ENCODE peak calls at places on chromosomes 1 and 21, in four cellular contexts. One of them, this sample, is unnamed. For H3K9me3, the result is how much of the 10 kb centered on the place peaks cover.

GRCh38 chr1:37682334-37682987 is 9.9 kb upstream of the CDCA8 start:
- DNase-seq in HepG2: peak
- DNase-seq in H1: no peak
- DNase-seq in GM12878: no peak
- DNase-seq in this sample: peak

GRCh38 chr1:68828013-68828412 is 331.1 kb upstream of the DEPDC1 start:
- DNase-seq in HepG2: no peak
- DNase-seq in H1: no peak
- DNase-seq in GM12878: no peak
- DNase-seq in this sample: no peak

GRCh38 chr1:99727575-99728190 is 38.8 kb downstream of the FRRS1 start:
- DNase-seq in HepG2: no peak
- DNase-seq in H1: no peak
- DNase-seq in GM12878: no peak
- DNase-seq in this sample: peak

GRCh38 chr21:32702702-32703101 is 25.1 kb downstream of the SYNJ1 start:
- DNase-seq in HepG2: no peak
- DNase-seq in H1: no peak
- DNase-seq in GM12878: no peak
- DNase-seq in this sample: no peak

GRCh38 chr1:52603301-52603675 is 1.1 kb downstream of the GPX7 start:
- DNase-seq in HepG2: no peak
- DNase-seq in H1: no peak
- DNase-seq in GM12878: no peak
- DNase-seq in this sample: no peak

GRCh38 chr1:181504294-181505115 is 21.2 kb downstream of the CACNA1E start:
- DNase-seq in HepG2: peak
- DNase-seq in H1: peak
- DNase-seq in GM12878: peak
- DNase-seq in this sample: peak

GRCh38 chr1:45787905-45788304 is 15.5 kb upstream of the MAST2 start:
- DNase-seq in HepG2: no peak
- DNase-seq in H1: no peak
- DNase-seq in GM12878: no peak
- DNase-seq in this sample: no peak

GRCh38 chr1:116880952-116881351 is 28.8 kb upstream of the PTGFRN start:
- DNase-seq in HepG2: no peak
- DNase-seq in H1: no peak
- DNase-seq in GM12878: no peak
- DNase-seq in this sample: no peak

GRCh38 chr1:45953934-45954333 is 150.5 kb downstream of the MAST2 start:
- DNase-seq in HepG2: no peak
- DNase-seq in H1: no peak
- DNase-seq in GM12878: no peak
- DNase-seq in this sample: peak

GRCh38 chr1:85581138-85581801 is 709 bp downstream of the CCN1 start:
- DNase-seq in HepG2: peak
- DNase-seq in H1: no peak
- DNase-seq in GM12878: no peak
- DNase-seq in this sample: no peak

GRCh38 chr1:61079898-61080336 is 2.4 kb upstream of the NFIA start:
- DNase-seq in HepG2: peak
- DNase-seq in H1: peak
- DNase-seq in GM12878: no peak
- DNase-seq in this sample: peak

GRCh38 chr1:50426702-50427085 is 3.5 kb upstream of the DMRTA2 start:
- DNase-seq in HepG2: no peak
- DNase-seq in H1: no peak
- DNase-seq in GM12878: no peak
- DNase-seq in this sample: no peak

GRCh38 chr1:50426108-50426700 is 3.0 kb upstream of the DMRTA2 start:
- DNase-seq in HepG2: no peak
- DNase-seq in H1: no peak
- DNase-seq in GM12878: no peak
- DNase-seq in this sample: no peak

GRCh38 chr1:50424045-50424939 is 1.0 kb upstream of the DMRTA2 start:
- DNase-seq in HepG2: no peak
- DNase-seq in H1: no peak
- DNase-seq in GM12878: no peak
- DNase-seq in this sample: no peak

GRCh38 chr1:50424940-50425375 is 1.7 kb upstream of the DMRTA2 start:
- DNase-seq in HepG2: no peak
- DNase-seq in H1: no peak
- DNase-seq in GM12878: no peak
- DNase-seq in this sample: no peak

DNA sequence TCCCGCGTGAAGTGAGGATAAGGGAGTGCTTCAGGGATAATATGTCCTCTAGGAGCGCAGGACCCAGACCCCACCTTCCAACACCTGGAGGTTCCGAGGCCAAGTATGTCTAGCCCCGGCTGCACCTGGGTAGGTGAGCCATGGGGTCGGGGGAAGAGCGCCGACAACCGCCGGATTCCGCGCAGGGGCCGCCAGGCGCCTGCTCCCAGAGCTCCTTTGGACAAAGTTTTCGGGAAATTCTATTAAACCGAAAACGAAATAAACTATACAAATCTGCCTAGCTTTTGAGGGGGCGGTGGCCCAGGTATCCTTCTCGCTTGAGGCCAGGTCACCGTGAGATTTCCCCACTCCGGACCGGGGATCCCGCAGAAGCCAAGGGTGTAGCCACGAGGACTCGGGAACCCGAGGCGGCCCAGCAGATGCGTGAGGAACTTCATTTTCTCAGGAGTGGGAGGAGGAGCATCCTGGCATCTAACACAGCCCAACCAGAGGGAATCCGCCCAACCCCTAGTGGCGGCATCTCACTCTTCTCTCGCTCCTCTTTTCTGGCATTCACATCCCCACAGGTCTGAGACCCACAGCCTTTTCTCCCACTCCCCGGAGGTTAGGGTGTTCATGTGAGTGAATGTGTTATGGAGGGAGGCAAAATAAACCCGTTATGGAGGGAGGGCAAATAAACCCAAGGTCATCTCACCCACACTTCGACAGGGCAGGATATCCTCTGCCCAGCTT is 2.3 kb upstream of the DMRTA2 start:
- DNase-seq in HepG2: no peak
- DNase-seq in H1: no peak
- DNase-seq in GM12878: no peak
- DNase-seq in this sample: no peak
- H3K9me3 ChIP-seq in HepG2: under half
- H3K9me3 ChIP-seq in H1: under half
- H3K9me3 ChIP-seq in GM12878: under half
- H3K9me3 ChIP-seq in this sample: under half

GRCh38 chr1:32241011-32241763 is 5.8 kb upstream of the FAM167B start:
- DNase-seq in HepG2: no peak
- DNase-seq in H1: no peak
- DNase-seq in GM12878: no peak
- DNase-seq in this sample: no peak

GRCh38 chr1:32240140-32240951 is 6.7 kb upstream of the FAM167B start:
- DNase-seq in HepG2: no peak
- DNase-seq in H1: peak
- DNase-seq in GM12878: no peak
- DNase-seq in this sample: no peak

GRCh38 chr1:32239790-32240139 is 7.3 kb upstream of the FAM167B start:
- DNase-seq in HepG2: no peak
- DNase-seq in H1: no peak
- DNase-seq in GM12878: no peak
- DNase-seq in this sample: no peak

GRCh38 chr1:32242341-32242851 is 4.6 kb upstream of the FAM167B start:
- DNase-seq in HepG2: no peak
- DNase-seq in H1: no peak
- DNase-seq in GM12878: no peak
- DNase-seq in this sample: no peak

DNA sequence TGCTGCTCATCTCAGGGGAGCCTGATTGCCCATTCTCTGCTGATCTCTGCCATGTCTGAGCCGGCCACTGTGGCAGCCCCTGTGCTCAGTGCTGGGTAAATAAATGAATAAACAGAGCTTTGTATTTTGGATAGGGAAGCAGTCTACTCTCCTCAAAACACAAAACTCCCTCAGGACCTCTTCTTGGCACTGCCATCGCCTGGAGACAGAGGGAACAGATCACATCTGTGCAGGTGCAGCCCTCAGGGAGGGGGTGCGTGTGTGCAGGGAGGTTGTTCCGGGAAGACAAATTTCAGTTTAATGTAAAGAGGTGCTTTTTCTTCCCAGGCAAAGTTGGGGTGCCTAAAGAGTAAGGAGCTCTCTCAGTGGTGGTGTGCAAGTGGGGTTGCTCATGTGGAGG is 7.7 kb upstream of the FAM167B start:
- DNase-seq in HepG2: no peak
- DNase-seq in H1: no peak
- DNase-seq in GM12878: no peak
- DNase-seq in this sample: no peak
- H3K4me3 ChIP-seq in HepG2: no peak
- H3K4me3 ChIP-seq in H1: peak
- H3K4me3 ChIP-seq in GM12878: no peak
- H3K4me3 ChIP-seq in this sample: no peak

DNA sequence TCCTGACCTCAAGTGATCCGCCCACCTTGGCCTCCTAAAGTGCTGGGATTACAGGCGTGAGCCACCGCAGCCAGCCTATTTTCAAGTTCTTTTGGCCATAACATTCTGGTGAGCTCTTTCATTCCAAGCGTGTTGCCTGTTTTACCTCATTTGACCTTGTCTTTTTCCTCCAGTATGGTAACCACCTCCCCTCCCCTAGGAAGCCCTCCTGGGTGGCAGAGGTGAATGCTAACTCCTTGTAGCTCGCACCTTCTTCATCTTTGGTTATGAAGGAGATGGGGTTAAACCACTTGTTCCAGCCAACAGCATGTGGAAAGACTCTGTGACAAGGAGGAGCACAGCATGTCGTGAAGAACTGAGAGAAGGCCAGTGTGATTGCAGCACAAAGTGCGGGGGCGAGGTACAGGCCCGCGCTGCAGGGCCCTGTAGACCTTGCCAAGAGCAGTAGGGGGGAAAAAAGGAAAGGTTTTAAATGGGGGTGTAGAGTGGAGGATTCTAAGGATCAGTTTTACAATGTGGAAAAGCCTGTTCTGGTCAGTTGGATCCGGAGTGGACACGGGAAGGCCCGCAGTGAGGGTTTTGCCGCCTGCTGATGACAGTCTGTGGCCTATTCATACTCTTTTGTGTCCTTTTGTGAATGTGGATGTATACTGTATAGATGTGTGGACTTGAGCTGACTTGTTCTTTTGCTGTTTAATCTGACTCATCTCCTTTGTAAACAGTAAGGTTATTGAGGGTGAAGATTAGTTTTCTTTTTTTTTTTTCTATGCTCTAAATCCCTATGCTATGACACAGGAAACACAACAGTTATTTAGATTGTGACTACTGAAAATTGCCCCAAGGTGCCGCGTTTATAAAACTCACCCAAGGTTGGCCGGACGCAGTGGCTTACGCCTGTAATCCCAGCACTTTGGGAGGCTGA is 7.5 kb upstream of the ZNF436 start:
- DNase-seq in HepG2: peak
- DNase-seq in H1: no peak
- DNase-seq in GM12878: no peak
- DNase-seq in this sample: no peak
- TF ChIP-seq SUZ12 in HepG2: no peak
- TF ChIP-seq SUZ12 in H1: no peak
- TF ChIP-seq SUZ12 in GM12878: no peak
- TF ChIP-seq SUZ12 in this sample: no peak

GRCh38 chr1:154707901-154708514 is 100.0 kb upstream of the ADAR start:
- DNase-seq in HepG2: no peak
- DNase-seq in H1: no peak
- DNase-seq in GM12878: no peak
- DNase-seq in this sample: no peak

GRCh38 chr1:154698320-154699096 is 90.5 kb upstream of the ADAR start:
- DNase-seq in HepG2: peak
- DNase-seq in H1: no peak
- DNase-seq in GM12878: no peak
- DNase-seq in this sample: no peak

GRCh38 chr1:154705544-154705943 is 97.6 kb upstream of the ADAR start:
- DNase-seq in HepG2: no peak
- DNase-seq in H1: no peak
- DNase-seq in GM12878: no peak
- DNase-seq in this sample: no peak

GRCh38 chr1:154706851-154707250 is 98.9 kb upstream of the ADAR start:
- DNase-seq in HepG2: no peak
- DNase-seq in H1: no peak
- DNase-seq in GM12878: no peak
- DNase-seq in this sample: no peak

GRCh38 chr1:154703207-154703606 is 95.2 kb upstream of the ADAR start:
- DNase-seq in HepG2: no peak
- DNase-seq in H1: no peak
- DNase-seq in GM12878: no peak
- DNase-seq in this sample: no peak
- H3K9me3 ChIP-seq in HepG2: under half
- H3K9me3 ChIP-seq in H1: under half
- H3K9me3 ChIP-seq in GM12878: under half
- H3K9me3 ChIP-seq in this sample: under half

DNA sequence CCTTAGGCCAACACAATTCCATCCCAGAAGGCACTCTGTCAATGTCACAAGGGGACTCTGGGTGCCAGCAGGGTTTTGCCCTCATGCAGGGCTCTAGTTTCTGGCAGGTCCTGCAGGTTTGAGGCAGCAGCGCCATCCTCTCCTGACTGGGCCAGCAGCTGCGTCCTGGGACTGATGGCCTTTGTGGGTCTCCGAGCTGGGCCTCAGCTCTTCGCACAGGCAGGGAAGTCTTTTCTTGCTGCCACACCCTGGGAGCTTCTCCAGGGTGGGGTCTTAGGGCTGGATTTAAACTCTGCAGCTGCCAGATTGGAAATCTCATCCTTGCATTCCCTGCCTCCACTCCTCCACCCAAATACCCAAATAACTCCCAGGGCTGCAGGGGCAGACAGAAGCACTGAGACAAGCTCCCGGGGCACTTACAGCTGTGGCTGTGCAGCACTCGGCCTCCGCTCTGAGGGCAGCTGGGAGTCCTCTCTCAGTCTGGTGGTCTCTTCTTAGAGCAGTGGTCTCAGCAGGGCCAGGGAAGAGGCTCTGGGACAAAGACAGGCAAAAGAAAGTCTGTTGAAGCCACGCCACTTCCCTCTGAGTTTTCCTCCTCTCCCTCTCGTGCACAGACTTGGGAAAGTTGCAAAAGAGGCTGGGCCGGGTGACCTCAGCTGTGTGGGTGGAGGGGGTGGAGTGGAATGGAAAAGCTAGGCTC is at the start of gene RAB7B:
- DNase-seq in HepG2: no peak
- DNase-seq in H1: no peak
- DNase-seq in GM12878: no peak
- DNase-seq in this sample: no peak
- H3K4me3 ChIP-seq in HepG2: no peak
- H3K4me3 ChIP-seq in H1: no peak
- H3K4me3 ChIP-seq in GM12878: no peak
- H3K4me3 ChIP-seq in this sample: no peak